ENCODE peak calls at places on chromosomes 16 and 17, in four cellular contexts. U, Y, N and Q are unnamed samples.

GRCh38 chr16:81632392-81633146 is 146.5 kb upstream of the PLCG2 start:
- DNase-seq in U (peak; percentile 60), N (no peak), Y (no peak), Q (no peak)

GRCh38 chr16:80997139-80997798 is 9.4 kb downstream of the CMC2 start:
- DNase-seq in U (peak; percentile 11), Y (no peak), N (peak; percentile 25), Q (peak; percentile 31)

GRCh38 chr17:6454495-6455320 is 10.5 kb downstream of the PIMREG start:
- DNase-seq in Y (no peak), U (no peak), N (no peak), Q (no peak)

GRCh38 chr17:69348441-69348840 is 21.5 kb upstream of the ABCA5 start:
- DNase-seq in U (no peak), Y (no peak), N (no peak), Q (no peak)

GRCh38 chr17:10793256-10793655 is 10.6 kb downstream of the TMEM238L start:
- DNase-seq in N (no peak), U (no peak), Y (no peak), Q (no peak)

GRCh38 chr17:65966311-65966710 is 225.6 kb downstream of the CEP112 start:
- DNase-seq in N (no peak), U (no peak), Y (no peak), Q (no peak)

GRCh38 chr17:5893741-5894140 is 176.4 kb upstream of the WSCD1 start:
- DNase-seq in U (no peak), Y (no peak), N (no peak), Q (no peak)

GRCh38 chr16:19377864-19378263 is 39.8 kb upstream of the TMC5 start:
- DNase-seq in U (peak; percentile 14), Y (no peak), N (no peak), Q (no peak)

GRCh38 chr16:17459903-17460521 is 10.7 kb downstream of the XYLT1 start:
- DNase-seq in Y (no peak), U (peak; percentile 46), N (no peak), Q (peak; percentile 42)

GRCh38 chr16:84532299-84532724 is 27.9 kb upstream of the MEAK7 start:
- DNase-seq in N (no peak), U (peak; percentile 96), Y (peak; percentile 56), Q (no peak)

GRCh38 chr16:11236855-11237254 is 19.1 kb downstream of the SOCS1 start:
- DNase-seq in N (no peak), Y (no peak), U (no peak), Q (no peak)

GRCh38 chr17:40901981-40902862 is 17.2 kb upstream of the KRT20 start:
- DNase-seq in U (peak; percentile 52), Y (no peak), N (no peak), Q (no peak)

GRCh38 chr16:47132310-47132709 is 11.4 kb downstream of the NETO2 start:
- DNase-seq in Y (no peak), N (no peak), U (no peak), Q (no peak)

GRCh38 chr16:55643161-55643970 is 12.4 kb upstream of the SLC6A2 start:
- DNase-seq in Y (no peak), N (no peak), U (peak; percentile 10), Q (no peak)
- TF ChIP-seq CTCF in Y (no peak), N (no peak), U (no peak), Q (no peak)

GRCh38 chr17:30203471-30203981 is 32.0 kb downstream of the SLC6A4 start:
- DNase-seq in N (no peak), Y (no peak), U (no peak), Q (no peak)
- TF ChIP-seq CTCF in N (peak; percentile 4), Y (no peak), U (no peak), Q (peak; percentile 13)

GRCh38 chr17:17774009-17774881 is 62.5 kb downstream of the SREBF1 start:
- DNase-seq in Y (no peak), U (peak; percentile 70), N (no peak), Q (no peak)
- TF ChIP-seq CTCF in Y (no peak), U (peak; percentile 45), N (no peak), Q (no peak)

DNA sequence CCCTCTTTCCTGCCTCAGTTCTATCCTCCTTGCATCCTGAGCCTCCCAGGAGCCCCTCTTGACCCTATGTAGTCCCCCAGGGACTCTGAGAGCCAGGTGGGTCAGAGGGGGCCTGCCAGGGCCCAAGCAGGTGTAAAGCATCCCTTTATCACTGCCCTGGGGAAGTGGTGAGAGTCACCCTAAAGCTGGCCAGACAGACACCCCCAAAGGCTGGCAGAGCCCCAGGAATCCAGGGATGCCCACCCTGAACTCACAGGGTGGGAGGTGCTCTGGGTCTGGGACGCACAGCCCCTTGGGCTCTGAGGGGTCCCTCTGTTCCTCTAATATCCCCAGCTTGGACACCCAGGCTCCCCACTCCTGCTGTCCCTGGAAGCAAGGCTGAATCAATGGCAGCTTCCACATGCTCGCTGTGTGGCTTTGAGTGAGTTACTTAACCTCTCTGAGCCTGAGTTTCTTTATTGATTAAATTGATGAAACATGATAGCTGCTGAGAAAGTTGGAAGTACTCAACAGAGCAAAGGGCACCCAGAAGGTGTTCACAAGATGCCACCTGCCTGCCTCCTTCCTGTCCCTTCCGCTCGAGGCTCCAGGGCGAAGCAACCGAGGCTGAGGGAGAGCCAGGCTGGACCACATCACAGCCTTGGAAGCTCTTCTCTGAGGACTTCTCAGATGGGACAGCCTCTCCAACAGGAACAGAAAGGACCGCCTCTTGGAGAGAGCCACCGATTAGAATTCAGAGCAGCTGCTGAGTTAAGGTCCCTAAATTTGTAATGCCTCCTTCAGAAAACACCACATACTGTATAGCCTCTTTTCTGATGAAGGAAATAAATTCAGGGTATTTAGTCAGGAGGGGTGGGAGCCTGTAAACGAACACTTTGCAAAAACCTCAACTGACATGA is 67.1 kb upstream of the DOC2B start:
- DNase-seq in U (no peak), Y (no peak), N (no peak), Q (no peak)
- TF ChIP-seq CTCF in U (no peak), Y (no peak), N (no peak), Q (no peak)

GRCh38 chr17:27543464-27543856 is 87.2 kb downstream of the KSR1 start:
- DNase-seq in U (no peak), Y (no peak), N (no peak), Q (no peak)
- TF ChIP-seq CTCF in U (no peak), Y (no peak), N (no peak), Q (no peak)

GRCh38 chr17:14203392-14203791 is 33.3 kb downstream of the CDRT15 start:
- DNase-seq in N (no peak), Y (no peak), U (no peak), Q (no peak)
- TF ChIP-seq CTCF in N (no peak), Y (no peak), U (peak; percentile 26), Q (peak; percentile 10)